ENCODE peak calls at places on chromosomes 11 and 22, in nine cellular contexts. O is right lobe of liver, S is transverse colon, X is fibroblast of the aortic adventitia, U is lower lobe of right lung, C is fibroblast of pulmonary artery, P is uterus, F is mammary epithelial cell, T is brain microvascular endothelial cell. E is an unnamed sample.

GRCh38 chr11:11243790-11244469 is 109.1 kb downstream of the CSNK2A3 start:
- DNase-seq in T (peak; percentile 16), F (peak; percentile 30), C (peak; percentile 6), U (no peak), X (no peak), S (no peak), O (no peak), P (peak; percentile 66), E (peak; percentile 12)

GRCh38 chr11:120718171-120718570 is 206.6 kb downstream of the GRIK4 start:
- DNase-seq in P (no peak), X (no peak), F (no peak), T (no peak), S (no peak), O (no peak), U (no peak), C (no peak), E (no peak)

GRCh38 chr22:44677299-44678244 is 24.4 kb upstream of the PRR5 start:
- DNase-seq in C (no peak), T (no peak), F (peak; percentile 19), O (no peak), S (no peak), U (no peak), X (no peak), P (no peak), E (no peak)

GRCh38 chr22:25067851-25068421 is 115.4 kb downstream of the KIAA1671 start:
- DNase-seq in U (peak; percentile 52), T (no peak), S (peak; percentile 41), X (no peak), F (no peak), O (no peak), P (no peak), C (no peak), E (no peak)

GRCh38 chr11:56688554-56688953 is 10.3 kb upstream of the OR9G1 start:
- DNase-seq in S (no peak), F (no peak), X (no peak), T (no peak), C (no peak), O (no peak), P (no peak), U (no peak), E (no peak)

GRCh38 chr11:74992852-74993251 is 4.1 kb downstream of the NEU3 start:
- DNase-seq in U (no peak), F (no peak), O (no peak), S (no peak), T (no peak), X (no peak), P (no peak), C (no peak), E (no peak)

GRCh38 chr11:31808268-31808667 is 2.9 kb downstream of the PAX6 start:
- DNase-seq in U (no peak), O (no peak), P (no peak), F (no peak), S (no peak), X (no peak), C (no peak), T (no peak), E (no peak)

GRCh38 chr11:65053826-65054503 is 4.4 kb downstream of the NAALADL1 start:
- DNase-seq in T (no peak), X (no peak), C (no peak), U (no peak), O (no peak), F (no peak), S (no peak), P (no peak), E (no peak)

GRCh38 chr11:59225017-59225416 is 12.3 kb upstream of the MPEG1 start:
- DNase-seq in X (no peak), T (no peak), F (no peak), P (no peak), O (no peak), S (no peak), C (no peak), U (no peak), E (no peak)
- H3K4me3 ChIP-seq in X (no peak overlapping the region), T (no peak overlapping the region), F (no peak overlapping the region), P (no peak overlapping the region), O (no peak overlapping the region), S (no peak overlapping the region), C (no peak overlapping the region), U (no peak overlapping the region), E (no peak overlapping the region)

GRCh38 chr11:34940026-34940677 is 23.7 kb downstream of the PDHX start:
- DNase-seq in F (no peak), S (no peak), C (peak; percentile 16), P (no peak), O (no peak), T (peak; percentile 51), U (no peak), X (peak; percentile 66), E (peak; percentile 77)
- TF ChIP-seq CTCF in F (peak; percentile 18), S (no peak), C (no peak), P (no peak), O (no peak), T (no peak), U (no peak), X (no peak), E (peak; percentile 31)

GRCh38 chr22:22558071-22558971 is 744 bp downstream of the PRAME start:
- DNase-seq in S (no peak), O (no peak), C (no peak), P (no peak), T (no peak), U (no peak), X (no peak), F (no peak), E (no peak)
- H3K4me3 ChIP-seq in S (no peak overlapping the region), O (no peak overlapping the region), C (no peak overlapping the region), P (no peak overlapping the region), T (no peak overlapping the region), U (no peak overlapping the region), X (no peak overlapping the region), F (no peak overlapping the region), E (no peak overlapping the region)

DNA sequence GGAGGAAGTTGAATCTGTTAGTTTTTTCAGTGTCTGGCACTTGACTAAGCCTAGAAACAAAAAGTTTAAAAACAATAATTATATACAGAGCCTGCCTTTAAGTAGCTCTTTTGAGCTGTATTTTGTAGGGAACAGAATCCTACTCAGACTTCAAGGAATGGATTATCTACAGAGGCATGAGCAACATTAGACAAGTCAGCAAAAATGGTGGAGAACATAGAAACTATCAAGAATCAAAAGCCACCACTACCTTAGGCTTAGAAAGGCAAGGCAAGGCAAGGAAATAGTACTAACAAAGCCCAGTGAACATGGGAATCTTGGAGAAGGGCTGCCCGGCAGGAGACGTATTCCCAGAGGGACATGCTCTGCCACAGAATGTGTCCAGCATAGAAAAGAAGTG is 353.6 kb upstream of the FAT3 start:
- DNase-seq in T (no peak), C (no peak), U (no peak), F (no peak), S (no peak), O (no peak), P (no peak), X (no peak), E (no peak)
- TF ChIP-seq CTCF in T (no peak), C (no peak), U (no peak), F (no peak), S (no peak), O (no peak), P (no peak), X (no peak), E (no peak)

GRCh38 chr22:30304495-30305244 is 15.4 kb upstream of the CASTOR1 start:
- DNase-seq in P (no peak), X (peak; percentile 72), U (no peak), T (no peak), O (no peak), S (peak; percentile 63), F (peak; percentile 88), C (no peak), E (no peak)
- H3K4me3 ChIP-seq in P (no peak overlapping the region), X (no peak overlapping the region), U (peak overlapping the region; percentile 19), T (no peak overlapping the region), O (no peak overlapping the region), S (no peak overlapping the region), F (no peak overlapping the region), C (no peak overlapping the region), E (no peak overlapping the region)

GRCh38 chr11:66069715-66070603 is at the start of gene PACS1:
- DNase-seq in S (peak; percentile 76), O (peak; percentile 90), U (peak; percentile 88), X (peak; percentile 83), F (peak; percentile 48), C (peak; percentile 88), T (peak; percentile 58), P (peak; percentile 79), E (peak; percentile 91)
- TF ChIP-seq CTCF in S (no peak), O (no peak), U (no peak), X (no peak), F (no peak), C (no peak), T (no peak), P (peak; percentile 65), E (no peak)

GRCh38 chr11:62853279-62853965 is 14.0 kb upstream of the WDR74 start:
- DNase-seq in T (no peak), C (no peak), P (no peak), X (no peak), S (no peak), U (no peak), O (no peak), F (no peak), E (no peak)
- H3K4me3 ChIP-seq in T (peak overlapping the region; percentile 99), C (peak overlapping the region; percentile 82), P (peak overlapping the region; percentile 81), X (peak overlapping the region; percentile 81), S (no peak overlapping the region), U (peak overlapping the region; percentile 69), O (no peak overlapping the region), F (peak overlapping the region; percentile 84), E (peak overlapping the region; percentile 77)

GRCh38 chr11:84800755-84801346 is 826.3 kb downstream of the DLG2 start:
- DNase-seq in P (no peak), C (peak; percentile 31), S (no peak), U (no peak), X (peak; percentile 58), F (peak; percentile 8), T (peak; percentile 56), O (no peak), E (peak; percentile 78)
- TF ChIP-seq CTCF in P (no peak), C (peak; percentile 27), S (peak; percentile 7), U (no peak), X (peak; percentile 46), F (peak; percentile 21), T (peak; percentile 53), O (peak; percentile 29), E (peak; percentile 69)

GRCh38 chr11:86803136-86803535 is 2.8 kb downstream of the PRSS23 start:
- DNase-seq in U (no peak), P (no peak), C (no peak), T (no peak), F (peak; percentile 31), X (no peak), S (no peak), O (no peak), E (no peak)
- H3K4me3 ChIP-seq in U (peak overlapping the region; percentile 61), P (no peak overlapping the region), C (peak overlapping the region; percentile 77), T (peak overlapping the region; percentile 84), F (peak overlapping the region; percentile 84), X (peak overlapping the region; percentile 92), S (no peak overlapping the region), O (no peak overlapping the region), E (no peak overlapping the region)